ENCODE peak calls at places on chromosomes 16 and 17, in five cellular contexts. X is fibroblast of lung, Z is GM03348, K is choroid plexus epithelial cell, V is GM23338. O is an unnamed sample.

GRCh38 chr17:28480278-28480677 is 6.8 kb downstream of the SLC13A2 start:
- DNase-seq in X (no peak), Z (no peak), K (no peak), V (no peak), O (no peak)

GRCh38 chr17:18278867-18279266 is 18.4 kb downstream of the MIEF2 start:
- DNase-seq in X (peak; percentile 28), Z (no peak), K (peak; percentile 76), V (no peak), O (peak; percentile 28)

GRCh38 chr16:17938546-17938945 is 398.0 kb downstream of the NPIPA8 start:
- DNase-seq in X (no peak), Z (no peak), K (no peak), V (no peak), O (no peak)

GRCh38 chr16:6066601-6067000 is 969.0 kb upstream of the EEF2KMT start:
- DNase-seq in X (no peak), Z (no peak), K (no peak), V (no peak), O (no peak)

GRCh38 chr17:44557653-44558285 is 485 bp downstream of the FZD2 start:
- DNase-seq in X (peak; percentile 73), Z (peak; percentile 51), K (peak; percentile 84), V (peak; percentile 64), O (peak; percentile 83)

GRCh38 chr16:89120921-89121351 is 27.3 kb downstream of the ACSF3 start:
- DNase-seq in X (no peak), Z (no peak), K (no peak), V (no peak), O (no peak)

GRCh38 chr17:64354824-64355535 is 35.7 kb downstream of the PECAM1 start:
- DNase-seq in X (peak; percentile 91), Z (peak; percentile 37), K (peak; percentile 71), V (no peak), O (no peak)

GRCh38 chr17:12548558-12548957 is 117.1 kb upstream of the MYOCD start:
- DNase-seq in X (no peak), Z (no peak), K (no peak), V (no peak), O (no peak)

GRCh38 chr16:89536886-89537548 is 23.5 kb upstream of the RPL13 start:
- DNase-seq in X (no peak), Z (no peak), K (no peak), V (no peak), O (no peak)

GRCh38 chr16:14548933-14549788 is 80.9 kb downstream of the PARN start:
- DNase-seq in X (no peak), Z (no peak), K (peak; percentile 15), V (peak; percentile 20), O (no peak)

GRCh38 chr16:89308391-89309333 is 91.2 kb downstream of the ZNF778 start:
- DNase-seq in X (no peak), Z (no peak), K (no peak), V (peak; percentile 86), O (no peak)

GRCh38 chr16:74372953-74373846 is 2.9 kb upstream of the NPIPB15 start:
- DNase-seq in X (no peak), Z (peak; percentile 4), K (no peak), V (peak; percentile 0), O (no peak)

GRCh38 chr16:10552998-10553491 is 27.4 kb downstream of the EMP2 start:
- DNase-seq in X (no peak), Z (no peak), K (no peak), V (peak; percentile 78), O (no peak)

O was measured in astrocyte of the hippocampus.